ENCODE peak calls at places on chromosome 1, in eight cellular contexts. M, S, C, Q, F, Y, O and Z are unnamed samples.

GRCh38 chr1:172005856-172006255 is 164.6 kb downstream of the DNM3 start:
- DNase-seq in Q (no peak), Y (no peak), S (no peak), O (no peak), F (peak; percentile 6), M (no peak), C (no peak), Z (no peak)

GRCh38 chr1:209513226-209513625 is 70.3 kb upstream of the CAMK1G start:
- DNase-seq in Y (no peak), C (no peak), M (peak; percentile 36), S (peak; percentile 84), Q (no peak), O (peak; percentile 69), F (peak; percentile 58), Z (no peak)

GRCh38 chr1:117843791-117844190 is 85.6 kb downstream of the GDAP2 start:
- DNase-seq in M (no peak), S (no peak), F (no peak), O (no peak), C (no peak), Y (no peak), Q (no peak), Z (no peak)

GRCh38 chr1:118984086-118984989 is 3.8 kb downstream of the TBX15 start:
- DNase-seq in S (peak; percentile 92), Y (peak; percentile 50), O (no peak), M (peak; percentile 72), F (peak; percentile 34), C (no peak), Q (no peak), Z (no peak)

GRCh38 chr1:55375617-55376258 is 160.6 kb upstream of the USP24 start:
- DNase-seq in C (no peak), S (peak; percentile 75), M (no peak), O (peak; percentile 34), Y (peak; percentile 47), F (peak; percentile 69), Q (no peak), Z (no peak)

GRCh38 chr1:160901768-160902167 is 16.8 kb upstream of the ITLN1 start:
- DNase-seq in S (no peak), O (no peak), C (no peak), Q (no peak), F (peak; percentile 15), Y (no peak), M (no peak), Z (no peak)

GRCh38 chr1:162390396-162391185 is 9.1 kb downstream of the C1orf226 start:
- DNase-seq in F (no peak), Q (no peak), C (no peak), Y (no peak), O (no peak), S (no peak), M (no peak), Z (no peak)

GRCh38 chr1:81731989-81732388 is 68.7 kb upstream of the ADGRL2 start:
- DNase-seq in O (peak; percentile 41), S (no peak), Q (no peak), Y (no peak), F (peak; percentile 11), C (no peak), M (no peak), Z (no peak)

DNA sequence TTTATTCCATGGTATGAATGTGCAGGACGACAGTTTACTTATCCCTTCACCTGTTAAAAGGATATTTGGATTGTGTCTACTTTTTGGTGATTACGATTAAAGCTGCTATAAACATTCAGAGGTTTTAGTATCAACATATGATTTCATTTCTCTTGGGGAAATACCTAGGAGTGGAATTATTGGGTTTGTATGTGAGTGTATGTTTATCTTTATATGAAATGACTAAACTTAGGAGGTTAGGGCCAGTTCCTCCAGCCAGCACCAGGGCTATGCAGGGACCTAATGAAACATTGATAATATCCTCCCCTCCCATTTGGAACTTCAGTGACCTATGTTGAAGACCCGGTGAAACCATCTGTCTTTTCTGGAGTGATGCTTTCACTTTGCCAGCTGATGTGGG is 13.8 kb downstream of the TMEM51 start:
- DNase-seq in F (no peak), S (no peak), O (no peak), M (peak; percentile 65), Q (no peak), C (no peak), Y (no peak), Z (no peak)
- H3K27ac ChIP-seq in F (no peak overlapping the region), S (no peak overlapping the region), O (no peak overlapping the region), M (peak overlapping the region; percentile 98), Q (no peak overlapping the region), C (no peak overlapping the region), Y (peak overlapping the region; percentile 73), Z (no peak overlapping the region)

GRCh38 chr1:12148160-12148957 is 18.4 kb upstream of the TNFRSF1B start:
- DNase-seq in Q (peak; percentile 69), O (no peak), Y (no peak), M (no peak), F (no peak), C (no peak), S (no peak), Z (no peak)

GRCh38 chr1:12150456-12151200 is 16.2 kb upstream of the TNFRSF1B start:
- DNase-seq in Q (no peak), C (no peak), O (no peak), F (no peak), M (no peak), Y (no peak), S (no peak), Z (peak; percentile 25)

GRCh38 chr1:12147116-12147753 is 19.6 kb upstream of the TNFRSF1B start:
- DNase-seq in S (no peak), C (no peak), O (no peak), Y (no peak), Q (no peak), M (no peak), F (no peak), Z (no peak)

GRCh38 chr1:12149791-12150175 is 17.0 kb upstream of the TNFRSF1B start:
- DNase-seq in O (no peak), C (no peak), F (no peak), Q (no peak), S (no peak), M (no peak), Y (no peak), Z (no peak)

DNA sequence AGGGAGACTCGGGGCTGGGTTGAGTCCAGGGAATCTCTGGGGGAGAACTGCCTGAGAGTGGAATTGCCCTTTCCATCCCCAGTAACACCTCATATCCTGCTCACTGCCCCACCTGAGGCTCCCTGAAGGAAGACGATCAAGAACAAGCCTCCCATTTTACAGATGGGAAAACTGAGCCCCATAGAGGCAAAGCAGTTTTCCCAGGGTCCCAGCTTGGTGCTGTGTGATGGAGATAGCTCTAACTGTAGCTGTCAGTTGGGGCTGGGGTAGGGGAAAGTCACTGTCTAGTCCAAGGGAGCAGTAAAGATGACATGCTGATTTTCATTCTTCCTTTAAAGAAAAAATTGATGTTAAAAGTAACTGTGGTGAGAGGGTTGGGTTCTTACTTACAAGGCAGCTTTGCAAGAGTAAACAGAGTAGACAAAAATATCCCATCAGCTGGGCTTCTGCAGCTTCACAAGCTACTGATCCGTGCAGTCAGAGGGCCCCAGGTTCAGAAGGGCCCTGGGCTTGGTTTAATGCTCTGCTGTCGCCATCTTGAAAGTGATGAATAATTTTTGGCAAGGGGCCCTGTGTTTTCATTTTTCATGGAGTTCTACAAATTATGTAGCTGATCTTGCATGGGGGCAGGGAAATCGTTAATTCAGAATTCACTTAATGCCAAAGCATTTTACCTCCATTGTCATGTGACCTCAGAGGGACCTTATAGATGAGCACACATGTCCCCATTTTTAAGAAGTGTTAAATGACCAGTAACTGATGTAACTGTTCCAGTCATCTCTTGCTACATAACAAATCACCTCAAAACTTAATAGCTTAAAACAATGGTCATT is 17.6 kb upstream of the TNFRSF1B start:
- DNase-seq in S (no peak), Q (no peak), O (no peak), F (no peak), C (no peak), Y (no peak), M (no peak), Z (no peak)
- H3K27ac ChIP-seq in S (no peak overlapping the region), Q (peak overlapping the region; percentile 40), O (no peak overlapping the region), F (no peak overlapping the region), C (peak overlapping the region; percentile 81), Y (peak overlapping the region; percentile 51), M (no peak overlapping the region), Z (peak overlapping the region; percentile 58)

GRCh38 chr1:157368363-157368762 is 184.0 kb downstream of the FCRL5 start:
- DNase-seq in O (no peak), C (no peak), S (peak; percentile 47), Q (no peak), F (no peak), Y (no peak), M (no peak), Z (no peak)

GRCh38 chr1:157371211-157371610 is 181.1 kb downstream of the FCRL5 start:
- DNase-seq in Y (no peak), F (peak; percentile 34), C (no peak), M (no peak), Q (no peak), O (no peak), S (no peak), Z (no peak)

GRCh38 chr1:157371826-157372225 is 180.5 kb downstream of the FCRL5 start:
- DNase-seq in Y (no peak), O (no peak), M (no peak), Q (no peak), S (no peak), C (no peak), F (no peak), Z (no peak)

GRCh38 chr1:157369808-157370521 is 182.3 kb downstream of the FCRL5 start:
- DNase-seq in Q (peak; percentile 39), O (peak; percentile 32), M (peak; percentile 69), C (peak; percentile 3), Y (no peak), F (peak; percentile 63), S (peak; percentile 85), Z (no peak)

GRCh38 chr1:157370698-157371097 is 181.6 kb downstream of the FCRL5 start:
- DNase-seq in C (no peak), F (no peak), Y (no peak), O (no peak), S (no peak), M (no peak), Q (no peak), Z (no peak)
- H3K27ac ChIP-seq in C (no peak overlapping the region), F (no peak overlapping the region), Y (no peak overlapping the region), O (no peak overlapping the region), S (no peak overlapping the region), M (no peak overlapping the region), Q (no peak overlapping the region), Z (no peak overlapping the region)

GRCh38 chr1:207318072-207318619 is 3.3 kb upstream of the CD55 start:
- DNase-seq in Y (no peak), O (no peak), M (no peak), Q (no peak), S (no peak), F (no peak), C (no peak), Z (no peak)

GRCh38 chr1:207316141-207316540 is 5.3 kb upstream of the CD55 start:
- DNase-seq in M (no peak), S (peak; percentile 13), Y (peak; percentile 83), O (no peak), F (no peak), C (no peak), Q (peak; percentile 71), Z (no peak)

GRCh38 chr1:207319207-207319606 is 2.3 kb upstream of the CD55 start:
- DNase-seq in Y (no peak), M (no peak), O (no peak), Q (no peak), S (no peak), F (no peak), C (no peak), Z (no peak)

GRCh38 chr1:207316622-207317510 is 4.6 kb upstream of the CD55 start:
- DNase-seq in O (peak; percentile 71), S (peak; percentile 80), M (no peak), Y (peak; percentile 86), Q (peak; percentile 80), F (peak; percentile 82), C (no peak), Z (no peak)

DNA sequence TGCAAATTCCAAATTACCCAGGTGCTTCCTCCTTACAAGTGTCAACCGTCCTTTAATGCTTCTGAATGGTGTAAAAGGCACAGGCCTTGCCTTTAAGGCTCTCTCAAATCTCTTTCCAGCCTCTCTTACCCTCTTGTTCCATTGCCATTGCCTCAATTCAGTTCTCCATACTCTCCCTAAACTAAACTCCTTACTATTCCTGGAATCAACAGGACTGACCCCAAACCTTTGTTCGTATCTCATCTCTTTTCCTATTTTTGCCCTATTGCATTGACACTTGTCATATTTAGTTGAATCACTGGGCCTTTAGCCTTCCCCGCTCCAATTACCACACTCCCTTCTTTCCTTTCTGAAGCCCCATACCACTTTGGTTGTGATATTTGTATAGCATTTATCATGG is 3.9 kb upstream of the CD55 start:
- DNase-seq in M (no peak), Q (no peak), F (no peak), O (no peak), C (no peak), S (no peak), Y (no peak), Z (no peak)
- H3K27ac ChIP-seq in M (no peak overlapping the region), Q (no peak overlapping the region), F (no peak overlapping the region), O (no peak overlapping the region), C (no peak overlapping the region), S (no peak overlapping the region), Y (peak overlapping the region; percentile 62), Z (no peak overlapping the region)